ENCODE peak calls at places on chromosomes 11 and 22, in seven cellular contexts. J is PC-3, O is GM23338, B is neural progenitor cell, P is MM.1S, L is hepatocyte, F is SK-N-SH. Z is an unnamed sample.

GRCh38 chr11:99015634-99016454 is 4.9 kb upstream of the CNTN5 start:
- DNase-seq in J (peak; percentile 74), O (peak; percentile 71), B (peak; percentile 67), P (peak; percentile 67), L (peak; percentile 70), F (peak; percentile 48), Z (peak; percentile 58)

GRCh38 chr11:67282155-67282875 is 6.8 kb upstream of the ANKRD13D start:
- DNase-seq in J (no peak), O (no peak), B (no peak), P (no peak), L (no peak), F (no peak), Z (no peak)

GRCh38 chr11:113884361-113884836 is 9.0 kb upstream of the USP28 start:
- DNase-seq in J (no peak), O (peak; percentile 69), B (peak; percentile 34), P (no peak), L (peak; percentile 37), F (no peak), Z (no peak)

GRCh38 chr22:29975494-29975893 is 92.5 kb downstream of the MTMR3 start:
- DNase-seq in J (no peak), O (no peak), B (no peak), P (no peak), L (no peak), F (no peak), Z (no peak)

GRCh38 chr11:44901782-44902181 is 48.9 kb downstream of the TP53I11 start:
- DNase-seq in J (no peak), O (no peak), B (no peak), P (no peak), L (no peak), F (no peak), Z (no peak)

GRCh38 chr11:64369440-64370135 is 10.6 kb downstream of the RPS6KA4 start:
- DNase-seq in J (no peak), O (peak; percentile 60), B (no peak), P (no peak), L (peak; percentile 4), F (peak; percentile 37), Z (no peak)

GRCh38 chr22:22038178-22038880 is 55.7 kb upstream of the TOP3B start:
- DNase-seq in J (no peak), O (no peak), B (no peak), P (no peak), L (no peak), F (no peak), Z (peak; percentile 41)

GRCh38 chr11:80899381-80899780 is 1458.6 kb upstream of the TENM4 start:
- DNase-seq in J (peak; percentile 29), O (no peak), B (no peak), P (no peak), L (no peak), F (no peak), Z (no peak)

GRCh38 chr11:50098186-50098725 is 65.6 kb downstream of the OR4C45 start:
- DNase-seq in J (peak; percentile 16), O (no peak), B (no peak), P (no peak), L (no peak), F (no peak), Z (no peak)

GRCh38 chr11:135022430-135022829 is 610.4 kb upstream of the B3GAT1 start:
- DNase-seq in J (no peak), O (no peak), B (no peak), P (no peak), L (no peak), F (no peak), Z (no peak)

GRCh38 chr11:44855138-44855849 is 95.4 kb downstream of the TP53I11 start:
- DNase-seq in J (peak; percentile 56), O (no peak), B (no peak), P (no peak), L (no peak), F (no peak), Z (no peak)

GRCh38 chr11:65826972-65827773 is 6.6 kb upstream of the SNX32 start:
- DNase-seq in J (no peak), O (no peak), B (no peak), P (no peak), L (no peak), F (no peak), Z (no peak)

GRCh38 chr22:17866127-17866526 is 91.9 kb upstream of the BID start:
- DNase-seq in J (no peak), O (no peak), B (no peak), P (no peak), L (no peak), F (no peak), Z (no peak)

GRCh38 chr11:92627615-92628201 is 341.7 kb upstream of the MTNR1B start:
- DNase-seq in J (peak; percentile 9), O (peak; percentile 12), B (no peak), P (no peak), L (no peak), F (no peak), Z (no peak)

GRCh38 chr11:86218125-86219081 is 26.1 kb upstream of the EED start:
- DNase-seq in J (peak; percentile 80), O (peak; percentile 91), B (peak; percentile 78), P (peak; percentile 74), L (peak; percentile 83), F (peak; percentile 70), Z (peak; percentile 67)

GRCh38 chr22:25183959-25184619 is 15.6 kb upstream of the CRYBB3 start:
- DNase-seq in J (no peak), O (no peak), B (no peak), P (no peak), L (no peak), F (no peak), Z (no peak)

GRCh38 chr11:115333951-115334350 is 170.3 kb downstream of the CADM1 start:
- DNase-seq in J (no peak), O (no peak), B (no peak), P (no peak), L (no peak), F (no peak), Z (no peak)

GRCh38 chr11:115330693-115331482 is 173.3 kb downstream of the CADM1 start:
- DNase-seq in J (no peak), O (peak; percentile 19), B (peak; percentile 17), P (no peak), L (no peak), F (no peak), Z (no peak)

GRCh38 chr11:115338476-115338875 is 165.7 kb downstream of the CADM1 start:
- DNase-seq in J (no peak), O (no peak), B (no peak), P (no peak), L (no peak), F (no peak), Z (no peak)

GRCh38 chr11:115334932-115335788 is 169.1 kb downstream of the CADM1 start:
- DNase-seq in J (peak; percentile 63), O (peak; percentile 51), B (peak; percentile 23), P (peak; percentile 63), L (peak; percentile 37), F (peak; percentile 21), Z (peak; percentile 64)

DNA sequence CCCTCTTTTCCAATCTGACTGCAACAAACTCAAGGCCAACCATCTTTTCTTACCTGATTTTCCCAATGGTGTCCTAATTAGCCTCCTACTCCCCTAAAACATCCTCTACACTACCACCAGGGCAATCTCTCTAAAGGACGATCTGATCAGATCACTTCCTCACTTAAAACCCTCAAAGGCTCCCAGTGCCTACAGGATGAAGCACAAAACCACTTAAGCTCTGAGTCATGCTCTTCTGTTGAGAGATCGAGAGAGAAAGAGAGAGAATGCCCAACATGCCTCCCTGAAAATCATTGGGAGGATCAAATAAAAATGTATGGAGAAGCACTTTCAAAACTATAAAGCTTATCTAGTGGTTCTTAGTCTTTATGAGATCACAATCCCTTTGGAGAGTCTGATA is 171.1 kb downstream of the CADM1 start:
- DNase-seq in J (no peak), O (peak; percentile 21), B (no peak), P (no peak), L (no peak), F (no peak), Z (no peak)
- TF ChIP-seq EZH2phosphoT487 in J (no peak), O (no peak), B (no peak), P (no peak), L (no peak), F (no peak), Z (no peak)

GRCh38 chr11:18379201-18379600 is 15.2 kb upstream of the LDHA start:
- DNase-seq in J (no peak), O (no peak), B (peak; percentile 80), P (no peak), L (no peak), F (no peak), Z (no peak)

GRCh38 chr11:18390088-18390487 is 4.3 kb upstream of the LDHA start:
- DNase-seq in J (no peak), O (no peak), B (no peak), P (no peak), L (no peak), F (no peak), Z (no peak)

GRCh38 chr11:18383388-18384156 is 10.8 kb upstream of the LDHA start:
- DNase-seq in J (peak; percentile 96), O (peak; percentile 32), B (peak; percentile 6), P (peak; percentile 8), L (peak; percentile 92), F (peak; percentile 55), Z (peak; percentile 16)

DNA sequence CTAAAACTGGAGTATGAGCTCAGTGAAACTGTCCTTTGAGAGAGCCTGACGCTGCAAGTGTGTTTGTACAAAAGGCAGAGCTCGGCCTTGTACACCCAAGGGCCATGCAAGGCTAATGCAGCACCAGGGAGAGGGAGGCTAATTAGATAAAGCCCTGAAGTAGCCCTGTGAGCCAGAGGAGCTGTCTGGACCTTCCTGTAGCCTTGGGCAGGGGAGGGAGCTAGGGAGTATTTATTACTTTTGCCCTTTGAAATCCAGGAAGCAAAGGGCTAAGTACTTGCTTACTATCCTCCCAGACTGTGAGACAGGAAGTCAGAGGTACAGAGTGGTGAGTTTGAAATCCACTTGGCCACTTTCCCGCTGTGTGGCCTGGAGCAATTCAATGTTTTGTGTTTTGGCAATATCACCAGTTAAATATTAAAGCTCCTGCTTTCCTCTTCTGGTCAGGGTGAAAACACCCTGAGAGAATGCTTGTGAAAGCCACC is 10.2 kb upstream of the LDHA start:
- DNase-seq in J (peak; percentile 87), O (no peak), B (peak; percentile 12), P (peak; percentile 79), L (peak; percentile 78), F (peak; percentile 74), Z (peak; percentile 45)
- TF ChIP-seq CTCF in J (no peak), O (no peak), B (no peak), P (no peak), L (no peak), F (no peak), Z (no peak)

GRCh38 chr22:42699281-42699681 is 21.4 kb downstream of the A4GALT start:
- DNase-seq in J (no peak), O (no peak), B (no peak), P (no peak), L (no peak), F (no peak), Z (no peak)
- TF ChIP-seq EZH2phosphoT487 in J (no peak), O (no peak), B (no peak), P (no peak), L (no peak), F (no peak), Z (no peak)

DNA sequence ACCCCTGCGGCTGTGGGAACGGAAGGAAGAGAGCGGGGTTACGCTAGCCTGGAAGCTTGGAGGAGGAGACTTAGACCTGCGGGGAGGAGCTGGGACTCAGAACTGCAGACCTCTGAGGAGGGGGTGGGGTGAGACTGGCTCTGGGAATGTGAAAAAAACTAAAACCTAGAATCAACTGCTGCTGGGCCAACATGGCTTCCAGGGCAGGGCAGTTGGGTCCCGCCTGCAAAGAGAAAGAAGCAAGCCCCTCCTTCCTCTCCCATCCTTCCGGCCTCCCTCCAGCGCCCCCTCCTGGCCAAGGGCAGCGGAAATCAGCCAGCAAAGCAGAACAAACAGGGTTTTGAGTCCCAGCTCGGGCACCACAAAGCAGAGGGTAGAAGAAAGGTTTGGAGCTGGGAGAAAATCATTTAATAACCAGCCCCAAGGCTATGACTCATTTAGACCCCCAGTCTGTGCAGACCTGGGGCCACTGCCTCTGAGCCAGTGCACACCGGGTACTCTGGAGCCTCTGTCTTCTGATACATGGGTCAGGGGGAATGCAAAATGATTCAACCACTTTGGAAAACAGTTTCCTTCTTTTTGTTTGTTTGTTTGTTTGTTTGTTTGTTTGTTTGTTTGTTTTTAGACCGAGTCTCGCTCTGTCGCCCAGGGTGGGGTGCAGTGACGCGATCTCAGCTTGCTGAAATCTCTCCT is 7.3 kb upstream of the NCF4 start:
- DNase-seq in J (peak; percentile 62), O (peak; percentile 93), B (peak; percentile 77), P (peak; percentile 79), L (peak; percentile 52), F (peak; percentile 70), Z (peak; percentile 81)
- TF ChIP-seq CTCF in J (peak; percentile 73), O (peak; percentile 89), B (peak; percentile 79), P (peak; percentile 88), L (peak; percentile 45), F (peak; percentile 66), Z (peak; percentile 90)

Z was measured in OCI-LY7.